ENCODE peak calls at places on chromosomes 3 and 15, in nine cellular contexts. H is SK-N-SH; U is spleen; I is activated CD8-positive, alpha-beta memory T cell treated with anti-CD3 and anti-CD28 coated beads, Interleukin-2, amount 10 ng/mL, durations not matched to agents 7 days and 5 days; R is activated naive CD8-positive, alpha-beta T cell treated with anti-CD3 and anti-CD28 coated beads, Interleukin-2, amount 50 U/mL, for 24 hours; Y is non-pigmented ciliary epithelial cell; D is Right ventricle myocardium superior; O is NCI-H1105 treated with DMSO at 0.1 percent for 48 hours; A is aorta. F is an unnamed sample.
A peak's percentile ranks its signal among the peaks of the same experiment; 100 is the strongest.

GRCh38 chr15:58229297-58229768 is 91.2 kb downstream of the AQP9 start:
- DNase-seq in H (no peak), U (no peak), I (no peak), R (no peak), Y (no peak), D (no peak), O (peak; percentile 10), A (no peak), F (no peak)

GRCh38 chr3:158095302-158095997 is 10.8 kb downstream of the SHOX2 start:
- DNase-seq in H (no peak), U (no peak), I (no peak), R (no peak), Y (no peak), D (no peak), O (no peak), A (no peak), F (no peak)

GRCh38 chr3:12489832-12490231 is 5.6 kb downstream of the TSEN2 start:
- DNase-seq in H (no peak), U (no peak), I (no peak), R (no peak), Y (no peak), D (no peak), O (no peak), A (no peak), F (no peak)

GRCh38 chr3:138367912-138368311 is 19.5 kb downstream of the MRAS start:
- DNase-seq in H (no peak), U (peak; percentile 81), I (no peak), R (no peak), Y (no peak), D (peak; percentile 82), O (no peak), A (peak; percentile 87), F (no peak)

GRCh38 chr3:11482024-11482423 is 161.7 kb downstream of the VGLL4 start:
- DNase-seq in H (no peak), U (no peak), I (no peak), R (no peak), Y (no peak), D (peak; percentile 86), O (peak; percentile 12), A (peak; percentile 84), F (no peak)

GRCh38 chr3:47414666-47415587 is 34.1 kb downstream of the PTPN23 start:
- DNase-seq in H (no peak), U (peak; percentile 69), I (no peak), R (no peak), Y (no peak), D (no peak), O (no peak), A (no peak), F (no peak)

GRCh38 chr3:183151086-183151485 is 11.4 kb downstream of the LAMP3 start:
- DNase-seq in H (no peak), U (no peak), I (no peak), R (no peak), Y (no peak), D (no peak), O (no peak), A (no peak), F (no peak)

GRCh38 chr3:122977645-122978466 is 49.7 kb downstream of the SEMA5B start:
- DNase-seq in H (peak; percentile 63), U (no peak), I (no peak), R (no peak), Y (peak; percentile 53), D (peak; percentile 68), O (peak; percentile 19), A (peak; percentile 87), F (no peak)

GRCh38 chr3:52490938-52491526 is 4.1 kb upstream of the STAB1 start:
- DNase-seq in H (no peak), U (peak; percentile 87), I (no peak), R (no peak), Y (no peak), D (peak; percentile 71), O (no peak), A (no peak), F (no peak)

GRCh38 chr15:57703387-57703786 is 3.1 kb upstream of the POLR2M start:
- DNase-seq in H (no peak), U (no peak), I (peak; percentile 47), R (no peak), Y (no peak), D (no peak), O (no peak), A (no peak), F (no peak)

GRCh38 chr3:39809181-39809994 is at the start of gene MYRIP:
- DNase-seq in H (peak; percentile 96), U (peak; percentile 84), I (no peak), R (no peak), Y (no peak), D (peak; percentile 73), O (peak; percentile 72), A (peak; percentile 81), F (no peak)

F was measured in T-helper 1 cell.